ENCODE peak calls at places on chromosomes 13 and 19, in ten cellular contexts. V, E, G, Y, U, I, T, X, Z and C are unnamed samples. For H3K4me1, the result is how much of the 10 kb centered on the place peaks cover.

GRCh38 chr13:20945952-20946383 is 43.4 kb upstream of the XPO4 start:
- DNase-seq in V (no peak), E (no peak), G (no peak), Y (peak), U (no peak), I (peak), T (peak), X (peak), Z (no peak), C (no peak)

GRCh38 chr19:6262519-6262918 is 17.3 kb downstream of the MLLT1 start:
- DNase-seq in V (no peak), E (no peak), G (no peak), Y (no peak), U (no peak), I (no peak), T (no peak), X (no peak), Z (no peak), C (no peak)

GRCh38 chr13:43472344-43472743 is 314.4 kb downstream of the ENOX1 start:
- DNase-seq in V (no peak), E (no peak), G (no peak), Y (no peak), U (no peak), I (no peak), T (no peak), X (no peak), Z (no peak), C (no peak)

GRCh38 chr13:114129649-114130062 is 2.8 kb downstream of the RASA3 start:
- DNase-seq in V (no peak), E (no peak), G (no peak), Y (no peak), U (no peak), I (no peak), T (no peak), X (no peak), Z (peak), C (no peak)

GRCh38 chr19:5974721-5975387 is 3.1 kb downstream of the RANBP3 start:
- DNase-seq in V (no peak), E (no peak), G (no peak), Y (peak), U (no peak), I (no peak), T (peak), X (no peak), Z (peak), C (peak)

GRCh38 chr13:114080739-114081561 is 51.5 kb downstream of the RASA3 start:
- DNase-seq in V (no peak), E (no peak), G (no peak), Y (no peak), U (no peak), I (peak), T (peak), X (no peak), Z (no peak), C (no peak)

GRCh38 chr19:42198676-42199439 is 18.6 kb downstream of the DEDD2 start:
- DNase-seq in V (no peak), E (peak), G (no peak), Y (peak), U (no peak), I (peak), T (peak), X (no peak), Z (peak), C (no peak)

GRCh38 chr13:79389031-79389430 is 17.0 kb downstream of the RBM26 start:
- DNase-seq in V (no peak), E (no peak), G (no peak), Y (no peak), U (no peak), I (no peak), T (no peak), X (no peak), Z (no peak), C (no peak)

GRCh38 chr19:41521860-41522555 is 54.0 kb upstream of the CEACAM21 start:
- DNase-seq in V (no peak), E (peak), G (peak), Y (no peak), U (no peak), I (peak), T (no peak), X (no peak), Z (peak), C (no peak)

GRCh38 chr13:58795715-58796114 is 1164.2 kb downstream of the PCDH17 start:
- DNase-seq in V (no peak), E (no peak), G (no peak), Y (no peak), U (no peak), I (no peak), T (no peak), X (no peak), Z (no peak), C (no peak)

GRCh38 chr13:64538711-64539110 is 2691.4 kb downstream of the PCDH9 start:
- DNase-seq in V (no peak), E (no peak), G (no peak), Y (no peak), U (no peak), I (no peak), T (no peak), X (no peak), Z (no peak), C (no peak)

GRCh38 chr13:109146912-109147624 is 517.7 kb downstream of the MYO16 start:
- DNase-seq in V (no peak), E (no peak), G (peak), Y (no peak), U (no peak), I (no peak), T (no peak), X (no peak), Z (no peak), C (no peak)

GRCh38 chr13:95352486-95352885 is 51.2 kb upstream of the ABCC4 start:
- DNase-seq in V (no peak), E (no peak), G (no peak), Y (no peak), U (no peak), I (no peak), T (no peak), X (no peak), Z (no peak), C (no peak)

DNA sequence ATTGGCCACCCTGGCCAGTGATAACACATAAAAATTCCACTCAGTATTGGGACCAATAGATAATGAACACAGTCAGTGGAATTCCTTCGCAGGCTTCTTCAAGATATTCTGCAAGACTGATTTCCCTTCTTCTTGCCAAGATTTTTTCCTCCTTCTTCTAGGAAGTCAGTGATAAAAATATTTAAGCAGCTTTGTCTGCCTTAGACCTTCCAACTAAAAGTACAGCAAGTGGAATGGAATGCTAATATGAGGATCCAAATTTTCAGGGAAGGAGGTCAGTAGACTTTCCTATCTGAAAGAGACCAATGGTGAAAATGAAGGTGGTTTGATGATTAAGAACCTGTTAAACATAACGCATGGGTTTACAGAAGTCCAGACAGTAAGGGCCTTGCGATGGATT is 9.6 kb downstream of the STARD13 start:
- DNase-seq in V (no peak), E (no peak), G (no peak), Y (no peak), U (no peak), I (no peak), T (no peak), X (no peak), Z (no peak), C (no peak)
- H3K4me1 ChIP-seq in V (half or more), E (under half), G (half or more), Y (under half), U (under half), I (under half), T (under half), X (half or more), Z (under half), C (under half)

DNA sequence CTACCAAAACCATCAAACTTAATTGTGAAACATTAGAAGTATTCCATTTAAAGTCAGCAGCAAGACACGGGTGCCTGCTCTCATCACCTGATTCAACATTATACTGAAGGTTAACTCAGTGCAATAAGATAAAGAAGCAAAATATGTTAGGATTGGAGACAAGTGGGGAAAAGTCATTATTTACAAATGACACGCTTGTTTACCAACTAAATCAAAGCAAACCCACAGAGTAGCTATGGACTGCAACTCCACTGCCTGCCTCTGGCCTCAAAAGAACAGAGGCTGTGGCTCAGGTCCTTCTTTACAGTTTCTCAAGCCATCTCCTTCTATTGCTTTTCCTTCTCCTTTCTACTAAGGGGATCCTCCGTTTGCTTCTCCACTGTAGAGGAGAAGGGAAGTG is 21.0 kb upstream of the ATP12A start:
- DNase-seq in V (no peak), E (no peak), G (no peak), Y (no peak), U (no peak), I (no peak), T (no peak), X (no peak), Z (no peak), C (no peak)
- H3K4me1 ChIP-seq in V (under half), E (under half), G (under half), Y (under half), U (under half), I (under half), T (under half), X (under half), Z (under half), C (under half)

GRCh38 chr19:3474614-3475013 is 5.7 kb downstream of the SMIM24 start:
- DNase-seq in V (no peak), E (no peak), G (no peak), Y (no peak), U (no peak), I (no peak), T (no peak), X (no peak), Z (no peak), C (no peak)
- H3K4me1 ChIP-seq in V (under half), E (under half), G (under half), Y (under half), U (under half), I (under half), T (under half), X (under half), Z (under half), C (under half)

DNA sequence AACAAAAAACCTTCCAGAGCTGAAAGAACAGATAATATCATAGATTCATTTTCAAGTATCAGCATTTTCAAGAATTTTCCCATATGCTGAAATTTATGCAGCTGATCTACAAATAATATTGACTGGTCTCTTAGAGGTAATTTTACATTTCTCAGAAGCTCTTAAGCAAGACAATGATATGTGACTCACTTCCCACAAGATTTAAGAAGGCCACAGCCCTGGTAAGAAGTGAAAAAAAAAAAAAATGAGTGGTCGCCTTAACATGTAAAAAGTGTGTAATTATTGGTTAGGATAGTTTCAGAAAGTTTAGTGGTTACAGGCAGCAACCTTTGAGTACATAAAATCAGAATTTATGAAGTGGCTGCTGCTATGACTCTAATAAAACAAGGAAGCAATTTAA is 54.5 kb downstream of the NUFIP1 start:
- DNase-seq in V (no peak), E (no peak), G (no peak), Y (no peak), U (no peak), I (no peak), T (no peak), X (no peak), Z (no peak), C (no peak)
- H3K4me1 ChIP-seq in V (under half), E (under half), G (under half), Y (under half), U (under half), I (under half), T (under half), X (under half), Z (under half), C (under half)

GRCh38 chr19:16527971-16528521 is 14.2 kb downstream of the CHERP start:
- DNase-seq in V (no peak), E (no peak), G (peak), Y (no peak), U (peak), I (peak), T (no peak), X (no peak), Z (peak), C (no peak)
- H3K4me1 ChIP-seq in V (under half), E (under half), G (under half), Y (under half), U (under half), I (under half), T (under half), X (under half), Z (under half), C (under half)

DNA sequence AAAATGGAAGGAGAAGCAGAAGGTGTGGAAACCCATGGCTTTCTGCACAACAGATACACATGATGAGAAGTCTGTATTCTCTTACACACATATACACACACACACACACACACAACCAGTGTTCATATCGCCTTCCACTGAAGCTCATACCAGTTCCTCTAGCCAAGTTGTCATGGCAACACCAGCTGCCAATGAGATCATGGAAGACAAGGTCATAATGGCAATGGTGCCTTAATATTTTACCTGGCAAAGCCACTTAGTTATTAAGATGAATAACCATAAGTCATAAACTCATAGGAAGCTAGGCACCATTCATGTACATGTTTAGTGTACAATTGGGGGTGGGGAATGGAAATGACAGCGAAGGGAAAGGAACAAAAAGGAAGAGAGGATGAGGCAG is 2.6 kb upstream of the DHRS12 start:
- DNase-seq in V (no peak), E (no peak), G (peak), Y (no peak), U (no peak), I (no peak), T (no peak), X (no peak), Z (no peak), C (no peak)
- H3K4me1 ChIP-seq in V (under half), E (under half), G (under half), Y (under half), U (under half), I (under half), T (under half), X (under half), Z (under half), C (under half)

DNA sequence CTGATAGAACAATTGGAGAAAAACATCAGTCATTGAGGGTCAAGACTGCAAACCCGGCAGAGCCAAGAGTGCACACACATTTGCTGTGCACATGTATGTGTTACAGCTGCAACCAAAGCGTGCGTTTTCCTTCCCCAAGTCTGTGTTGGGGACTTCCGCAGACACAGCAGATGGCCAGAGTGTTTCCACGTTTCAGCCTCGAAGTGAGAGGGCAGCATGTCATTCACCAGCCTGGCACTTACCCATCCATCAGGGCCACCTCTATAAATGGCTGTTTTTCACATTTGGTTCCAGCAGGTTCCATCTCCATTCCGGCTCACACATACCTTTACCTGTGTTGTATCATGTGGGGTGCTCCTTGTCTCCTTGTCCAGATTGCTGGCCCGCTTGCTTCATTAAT is 193.0 kb downstream of the TM9SF2 start:
- DNase-seq in V (no peak), E (no peak), G (no peak), Y (no peak), U (no peak), I (no peak), T (no peak), X (no peak), Z (no peak), C (no peak)
- H3K4me1 ChIP-seq in V (under half), E (under half), G (under half), Y (under half), U (under half), I (under half), T (under half), X (under half), Z (under half), C (under half)

DNA sequence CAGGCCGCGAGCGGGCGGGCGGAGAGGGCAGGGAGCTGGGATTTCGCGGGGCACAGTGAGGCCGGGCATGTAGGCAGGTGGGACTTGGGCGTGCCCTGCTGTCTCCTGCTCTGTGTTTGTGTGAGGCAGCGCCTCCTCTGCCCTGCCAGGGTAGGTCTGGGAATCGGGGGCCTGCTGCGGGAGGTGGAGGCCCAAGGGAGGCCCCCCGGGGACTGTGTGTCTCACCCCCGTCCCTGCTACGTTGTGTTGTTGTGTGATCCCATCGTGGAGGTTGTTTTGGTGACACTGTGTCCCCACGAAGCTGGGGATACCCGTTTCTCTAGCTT is 957 bp downstream of the FXYD1 start:
- DNase-seq in V (peak), E (no peak), G (no peak), Y (no peak), U (no peak), I (no peak), T (no peak), X (no peak), Z (no peak), C (no peak)
- H3K4me1 ChIP-seq in V (under half), E (under half), G (under half), Y (under half), U (under half), I (under half), T (under half), X (under half), Z (under half), C (under half)

GRCh38 chr19:15316498-15316897 is 15.8 kb downstream of the BRD4 start:
- DNase-seq in V (no peak), E (no peak), G (no peak), Y (no peak), U (no peak), I (no peak), T (no peak), X (no peak), Z (peak), C (no peak)
- H3K4me1 ChIP-seq in V (half or more), E (under half), G (under half), Y (under half), U (half or more), I (under half), T (under half), X (half or more), Z (half or more), C (half or more)